ENCODE peak calls at places on chromosomes 13 and 19, in five cellular contexts. Q is fibroblast of lung; M is stimulated activated naive CD8-positive, alpha-beta T cell treated with anti-CD3 and anti-CD28 coated beads, Interleukin-15, amount 100 ng/mL, for 72 hours; B is M059J; J is stimulated activated CD8-positive, alpha-beta memory T cell treated with anti-CD3 and anti-CD28 coated beads, Interleukin-2, amount 100 ng/mL, for 1 hour. E is an unnamed sample.

GRCh38 chr13:24693862-24694471 is 13.8 kb downstream of the ATP12A start:
- DNase-seq in J (no peak), B (peak; percentile 44), M (peak; percentile 54), Q (peak; percentile 26), E (peak; percentile 79)

GRCh38 chr13:100549316-100549715 is 39.3 kb downstream of the GGACT start:
- DNase-seq in B (no peak), J (no peak), M (no peak), Q (no peak), E (no peak)

GRCh38 chr13:67464154-67464553 is 234.0 kb upstream of the PCDH9 start:
- DNase-seq in Q (no peak), B (no peak), J (no peak), M (no peak), E (no peak)

GRCh38 chr19:41239363-41239762 is 20.3 kb downstream of the AXL start:
- DNase-seq in M (no peak), B (no peak), J (no peak), Q (no peak), E (no peak)

GRCh38 chr19:8370176-8371010 is 6.4 kb downstream of the ANGPTL4 start:
- DNase-seq in J (no peak), M (no peak), B (no peak), Q (no peak), E (no peak)

GRCh38 chr13:21034602-21035190 is 26.7 kb downstream of the LATS2 start:
- DNase-seq in B (peak; percentile 39), M (no peak), J (no peak), Q (peak; percentile 79), E (peak; percentile 35)

GRCh38 chr19:47324502-47324901 is 7.5 kb upstream of the C5AR2 start:
- DNase-seq in B (no peak), M (no peak), J (no peak), Q (no peak), E (no peak)

GRCh38 chr19:13207237-13208130 is 57.3 kb downstream of the IER2 start:
- DNase-seq in B (no peak), J (no peak), Q (no peak), M (no peak), E (peak; percentile 70)

GRCh38 chr19:40982594-40983101 is 8.4 kb upstream of the CYP2B6 start:
- DNase-seq in Q (peak; percentile 48), B (peak; percentile 26), M (no peak), J (no peak), E (no peak)

GRCh38 chr19:18414504-18415176 is 4.6 kb upstream of the SSBP4 start:
- DNase-seq in J (no peak), B (peak; percentile 76), Q (no peak), M (peak; percentile 28), E (no peak)

GRCh38 chr19:40775632-40776022 is 306 bp downstream of the MIA start:
- DNase-seq in Q (no peak), M (no peak), B (no peak), J (no peak), E (no peak)

GRCh38 chr13:30968734-30969335 is 36.4 kb downstream of the TEX26 start:
- DNase-seq in J (no peak), M (no peak), B (peak; percentile 60), Q (peak; percentile 80), E (no peak)

GRCh38 chr13:46660408-46660807 is 107.4 kb downstream of the LRCH1 start:
- DNase-seq in J (no peak), Q (no peak), B (no peak), M (no peak), E (no peak)